ENCODE peak calls at places on chromosomes 6 and 20, in four cellular contexts. K, Y, S and F are unnamed samples.

GRCh38 chr6:27888576-27888975 is 23.6 kb downstream of the OR2B2 start:
- DNase-seq in Y (no peak), K (no peak), S (no peak), F (no peak)

GRCh38 chr6:2999005-2999620 is 581 bp upstream of the NQO2 start:
- DNase-seq in Y (peak), K (no peak), S (peak), F (no peak)

GRCh38 chr20:6157345-6157744 is 34.5 kb upstream of the FERMT1 start:
- DNase-seq in Y (no peak), S (peak), K (no peak), F (no peak)

GRCh38 chr6:71465096-71465495 is 176.5 kb downstream of the OGFRL1 start:
- DNase-seq in Y (no peak), S (no peak), K (no peak), F (no peak)

GRCh38 chr6:39812496-39812852 is 20.3 kb downstream of the DAAM2 start:
- DNase-seq in Y (no peak), S (no peak), K (no peak), F (no peak)

GRCh38 chr6:41942045-41942851 is 640 bp upstream of the CCND3 start:
- DNase-seq in Y (no peak), S (peak), K (no peak), F (no peak)

GRCh38 chr6:129073651-129074419 is 190.9 kb downstream of the LAMA2 start:
- DNase-seq in S (peak), Y (no peak), K (no peak), F (no peak)

GRCh38 chr20:62487125-62487524 is 11.3 kb upstream of the GATA5 start:
- DNase-seq in S (no peak), K (no peak), Y (no peak), F (no peak)

GRCh38 chr6:9553002-9553401 is 861.9 kb downstream of the TFAP2A start:
- DNase-seq in K (no peak), S (no peak), Y (no peak), F (no peak)

GRCh38 chr20:17747431-17747846 is 47.7 kb downstream of the BANF2 start:
- DNase-seq in S (peak), Y (peak), K (no peak), F (no peak)

GRCh38 chr6:24980507-24981384 is 45.0 kb upstream of the RIPOR2 start:
- DNase-seq in S (no peak), K (no peak), Y (no peak), F (no peak)

GRCh38 chr6:143187173-143187908 is 126.7 kb downstream of the AIG1 start:
- DNase-seq in K (no peak), S (peak), Y (no peak), F (no peak)

GRCh38 chr20:543369-544152 is at the start of gene CSNK2A1:
- DNase-seq in S (peak), K (peak), Y (peak), F (peak)

GRCh38 chr6:72940265-72940664 is 285.0 kb downstream of the KHDC1L start:
- DNase-seq in Y (no peak), S (no peak), K (no peak), F (no peak)

GRCh38 chr6:106056738-106057390 is 29.3 kb upstream of the PRDM1 start:
- DNase-seq in K (no peak), Y (peak), S (no peak), F (no peak)

GRCh38 chr6:100137759-100138158 is 143.7 kb upstream of the MCHR2 start:
- DNase-seq in S (no peak), Y (no peak), K (no peak), F (no peak)

GRCh38 chr6:113427617-113428016 is 429.5 kb upstream of the MARCKS start:
- DNase-seq in Y (no peak), K (no peak), S (no peak), F (no peak)

GRCh38 chr20:45944965-45945677 is 10.6 kb downstream of the PCIF1 start:
- DNase-seq in S (no peak), K (no peak), Y (no peak), F (no peak)

GRCh38 chr6:133083248-133083967 is 157.7 kb upstream of the EYA4 start:
- DNase-seq in K (no peak), Y (no peak), S (no peak), F (no peak)

GRCh38 chr6:1527098-1527497 is 82.6 kb upstream of the FOXC1 start:
- DNase-seq in S (peak), K (no peak), Y (no peak), F (no peak)

GRCh38 chr6:51562198-51562597 is 525.2 kb downstream of the PKHD1 start:
- DNase-seq in Y (no peak), K (no peak), S (no peak), F (no peak)

GRCh38 chr6:51554029-51554428 is 533.4 kb downstream of the PKHD1 start:
- DNase-seq in S (no peak), Y (no peak), K (no peak), F (no peak)

GRCh38 chr6:51553246-51554015 is 534.0 kb downstream of the PKHD1 start:
- DNase-seq in S (no peak), K (no peak), Y (no peak), F (no peak)

DNA sequence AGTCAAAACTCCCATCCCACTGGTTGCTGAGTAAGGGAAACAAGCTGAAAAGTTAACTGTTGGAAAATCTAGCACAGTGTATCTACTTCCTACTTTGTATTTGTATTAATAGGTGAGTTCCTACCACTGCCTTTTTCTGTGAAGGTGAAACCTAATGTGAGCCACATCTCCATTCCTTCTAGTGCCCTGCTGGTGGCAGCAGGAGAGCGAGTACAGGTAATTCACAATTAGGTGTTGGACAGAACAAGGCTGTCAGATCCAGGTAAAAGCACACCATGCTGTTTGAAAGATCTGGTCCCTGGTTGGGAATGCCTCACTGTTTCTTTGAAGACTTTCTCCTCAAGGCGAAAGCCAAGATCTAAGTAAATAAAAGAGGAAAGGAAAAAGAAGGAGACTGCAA is 528.4 kb downstream of the PKHD1 start:
- DNase-seq in Y (peak), K (no peak), S (no peak), F (no peak)
- TF ChIP-seq CTCF in Y (peak), K (no peak), S (no peak), F (peak)

DNA sequence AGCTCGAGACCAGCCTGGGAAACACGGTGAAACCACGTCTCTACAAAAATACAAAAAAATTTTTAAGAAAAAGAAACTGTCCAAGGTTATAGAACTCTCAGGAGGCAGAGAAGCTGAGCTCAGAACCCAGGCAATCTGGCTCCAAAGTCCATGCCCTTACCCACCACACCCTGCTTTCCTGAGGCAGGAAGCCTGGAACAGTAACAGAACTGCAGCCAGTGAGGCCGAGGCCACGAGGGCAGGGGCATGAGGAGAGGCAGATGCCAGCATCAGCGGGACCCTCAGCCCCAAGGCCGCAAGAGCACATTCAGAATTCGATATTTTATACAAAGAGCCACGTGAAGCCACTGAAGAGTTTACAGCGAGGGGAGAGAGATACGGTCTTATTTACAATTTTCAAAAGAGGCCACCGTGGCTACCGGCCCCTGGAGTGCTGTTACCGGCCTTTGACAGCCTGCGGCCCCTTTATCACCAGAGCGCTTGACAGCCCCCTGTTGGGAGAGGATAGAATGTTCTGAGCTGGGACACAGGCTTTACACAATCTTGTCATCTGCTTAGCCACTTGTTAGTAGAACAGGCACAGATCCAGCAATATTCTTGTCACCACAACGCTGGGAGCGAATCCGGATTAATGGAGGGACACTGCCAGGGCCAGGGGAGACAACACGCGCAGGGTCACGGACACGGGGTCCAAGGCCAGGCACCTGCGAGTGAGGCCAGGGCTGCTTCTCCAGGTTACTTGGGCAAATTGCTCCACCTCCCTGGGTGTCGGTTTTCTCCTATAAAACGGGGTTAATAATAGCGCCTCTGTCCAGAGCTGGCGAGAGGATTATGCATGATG is 5.6 kb downstream of the SPATA2 start:
- DNase-seq in K (no peak), Y (no peak), S (no peak), F (no peak)
- TF ChIP-seq CTCF in K (no peak), Y (no peak), S (no peak), F (peak)

GRCh38 chr6:14867807-14868206 is 378.1 kb upstream of the JARID2 start:
- DNase-seq in S (no peak), Y (no peak), K (no peak), F (no peak)

GRCh38 chr6:14861491-14861943 is 384.4 kb upstream of the JARID2 start:
- DNase-seq in Y (no peak), S (no peak), K (no peak), F (peak)

GRCh38 chr6:14862845-14863244 is 383.0 kb upstream of the JARID2 start:
- DNase-seq in Y (no peak), K (no peak), S (no peak), F (no peak)

GRCh38 chr6:14865609-14866100 is 380.2 kb upstream of the JARID2 start:
- DNase-seq in S (peak), Y (no peak), K (no peak), F (no peak)

DNA sequence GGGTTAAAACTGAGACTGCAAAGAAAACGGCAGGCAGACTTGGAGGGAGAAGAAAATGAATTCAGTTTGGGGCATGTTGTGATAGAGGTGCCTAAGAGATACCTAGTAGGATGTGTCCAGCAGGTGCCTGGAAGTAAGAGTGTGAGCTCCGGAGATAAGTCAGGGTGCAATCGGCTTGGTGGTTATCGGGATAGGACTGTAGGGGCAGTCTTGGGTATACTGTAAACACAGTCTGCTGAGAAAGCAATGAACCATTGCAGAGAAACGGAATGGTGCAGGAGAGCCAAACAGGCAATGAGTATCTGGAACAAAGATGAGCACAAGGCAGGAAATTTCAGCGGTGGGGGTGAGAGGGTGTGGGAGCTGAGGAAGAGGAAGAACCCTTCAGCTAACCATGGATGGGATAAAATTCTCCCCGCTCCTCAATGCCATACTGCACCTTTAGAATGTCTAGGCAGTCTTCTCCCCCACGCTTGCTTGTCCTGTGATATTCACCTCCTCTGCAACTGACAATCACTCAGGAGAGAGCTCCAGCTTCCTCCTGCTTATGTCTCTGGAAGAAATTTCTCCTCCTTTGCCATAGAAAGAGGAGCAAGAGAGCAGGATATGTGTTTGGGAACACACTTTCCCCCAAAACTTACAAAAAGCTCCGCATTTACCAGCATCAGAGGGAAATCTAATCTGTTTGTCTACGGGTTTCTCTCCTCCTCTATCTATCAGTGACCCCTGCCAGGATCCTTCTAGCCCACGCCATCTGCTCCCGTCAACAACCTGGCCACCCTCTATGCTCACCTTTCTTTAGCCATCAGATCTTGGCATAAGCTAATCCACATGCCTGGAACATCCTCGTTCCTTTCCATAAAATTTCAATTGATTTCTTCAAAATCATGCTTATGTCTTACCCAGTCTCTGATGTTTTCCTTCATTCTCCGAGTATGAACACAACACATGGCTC is 381.7 kb upstream of the JARID2 start:
- DNase-seq in Y (no peak), S (no peak), K (no peak), F (no peak)
- TF ChIP-seq CTCF in Y (no peak), S (no peak), K (no peak), F (no peak)

GRCh38 chr6:161748535-161749386 is 474.9 kb upstream of the AGPAT4 start:
- DNase-seq in S (no peak), K (no peak), Y (peak), F (no peak)
- TF ChIP-seq CTCF in S (no peak), K (no peak), Y (peak), F (peak)

DNA sequence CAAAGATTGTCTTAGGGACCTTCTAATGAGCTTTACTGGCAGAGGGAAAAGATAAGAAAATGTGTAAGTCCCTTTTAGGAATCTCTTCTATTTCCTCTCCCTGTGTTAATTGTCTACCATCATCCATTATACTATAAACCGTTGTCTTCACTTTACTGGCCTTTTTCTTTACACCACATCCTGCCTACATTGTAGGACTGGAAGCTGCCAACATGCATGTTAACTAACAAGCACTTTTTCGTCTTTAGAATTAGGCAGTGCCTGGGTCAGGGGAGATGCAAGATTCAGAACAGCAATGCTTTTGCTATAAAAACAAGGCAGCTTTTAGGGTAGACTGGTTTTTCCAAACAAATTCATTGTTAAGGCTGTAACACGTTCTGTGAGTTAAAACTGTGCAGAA is 11.0 kb upstream of the PKIG start:
- DNase-seq in K (no peak), Y (no peak), S (no peak), F (no peak)
- TF ChIP-seq CTCF in K (no peak), Y (no peak), S (no peak), F (no peak)

GRCh38 chr6:74607468-74607867 is 598.4 kb downstream of the COL12A1 start:
- DNase-seq in S (no peak), Y (no peak), K (no peak), F (no peak)

GRCh38 chr6:74607934-74608333 is 597.9 kb downstream of the COL12A1 start:
- DNase-seq in S (peak), K (no peak), Y (no peak), F (no peak)

GRCh38 chr6:74606488-74607135 is 599.2 kb downstream of the COL12A1 start:
- DNase-seq in Y (no peak), S (peak), K (no peak), F (no peak)

GRCh38 chr6:74611220-74611619 is 594.6 kb downstream of the COL12A1 start:
- DNase-seq in Y (no peak), K (no peak), S (peak), F (no peak)

DNA sequence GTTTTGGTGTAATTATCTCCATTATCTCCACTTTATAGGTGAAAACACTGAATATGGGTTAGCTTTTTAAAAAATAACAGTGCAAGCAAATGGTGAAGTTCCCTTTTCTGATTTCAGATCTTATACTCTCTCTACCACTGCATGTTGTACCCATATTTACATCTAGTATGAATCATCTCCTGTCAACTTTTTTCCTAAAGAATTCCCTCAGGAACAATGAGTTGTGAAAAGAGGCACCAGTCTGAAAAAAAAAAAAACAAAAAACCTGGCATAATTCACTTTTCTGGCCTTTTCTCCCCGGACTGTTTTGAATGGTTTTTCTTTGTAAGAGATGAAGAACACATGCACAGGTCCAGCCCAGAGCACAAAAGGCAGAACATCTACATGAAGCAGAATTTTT is 596.0 kb downstream of the COL12A1 start:
- DNase-seq in S (no peak), K (no peak), Y (no peak), F (no peak)
- TF ChIP-seq CTCF in S (no peak), K (no peak), Y (no peak), F (no peak)

GRCh38 chr6:83890520-83890919 is 31.0 kb downstream of the CYB5R4 start:
- DNase-seq in K (no peak), S (no peak), Y (no peak), F (no peak)

GRCh38 chr6:83891586-83891985 is 32.1 kb downstream of the CYB5R4 start:
- DNase-seq in Y (no peak), S (no peak), K (no peak), F (no peak)

GRCh38 chr6:83889625-83890024 is 30.1 kb downstream of the CYB5R4 start:
- DNase-seq in K (no peak), S (no peak), Y (no peak), F (no peak)

DNA sequence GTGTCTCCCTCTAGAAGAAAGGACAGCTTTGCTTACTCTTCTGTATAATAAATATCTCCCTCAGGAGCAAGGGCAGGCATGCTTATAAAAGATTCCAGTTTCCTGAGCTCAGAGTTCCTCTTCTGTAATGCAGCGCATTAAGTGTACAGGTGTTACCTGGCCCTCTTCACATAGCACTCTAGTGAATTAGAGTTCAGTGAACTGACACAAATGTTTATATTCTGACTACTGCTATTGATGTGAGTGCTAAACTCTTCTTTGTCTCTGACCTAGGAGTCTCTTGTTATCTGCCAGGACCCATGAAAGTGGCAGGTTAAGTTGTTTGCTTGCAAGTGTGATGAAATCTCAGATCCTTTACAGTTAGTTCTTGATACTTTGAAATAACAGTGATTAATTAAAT is 33.5 kb downstream of the CYB5R4 start:
- DNase-seq in S (no peak), Y (no peak), K (no peak), F (no peak)
- TF ChIP-seq CTCF in S (no peak), Y (no peak), K (no peak), F (no peak)

GRCh38 chr6:50062051-50062450 is 12.3 kb upstream of the DEFB112 start:
- DNase-seq in K (no peak), Y (no peak), S (peak), F (no peak)
- TF ChIP-seq CTCF in K (no peak), Y (no peak), S (no peak), F (peak)

DNA sequence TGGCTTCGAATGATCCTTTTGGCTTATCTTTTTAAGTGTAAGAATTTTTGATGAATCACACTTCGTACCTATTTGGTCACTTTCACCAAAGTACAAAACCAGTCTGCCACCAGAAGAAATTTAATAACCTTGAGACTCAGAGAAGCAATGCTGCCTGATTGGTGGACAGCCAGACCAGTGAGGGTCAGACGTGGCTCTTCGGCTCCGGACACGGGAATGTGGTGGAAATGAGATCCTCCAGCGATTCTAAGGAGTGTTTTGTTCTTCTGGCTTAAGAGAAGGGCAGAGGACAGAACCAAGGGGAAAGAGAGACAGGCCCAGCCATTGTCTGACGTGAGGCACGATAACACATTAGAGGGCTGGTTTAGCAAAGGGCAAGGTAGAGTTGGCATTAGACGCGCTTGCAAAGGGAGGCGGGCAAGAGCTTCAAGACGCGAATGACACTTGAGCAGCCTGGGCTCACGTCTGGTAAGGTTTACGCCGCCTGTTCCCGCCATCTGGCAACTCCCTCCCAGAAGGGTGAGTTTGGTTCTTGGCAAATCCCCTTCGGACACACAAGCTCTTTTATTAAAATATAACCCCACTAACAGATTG is 49.9 kb upstream of the EZR start:
- DNase-seq in Y (no peak), S (no peak), K (no peak), F (no peak)
- TF ChIP-seq CTCF in Y (no peak), S (no peak), K (no peak), F (no peak)